ENCODE peak calls at places on chromosomes 4 and X, in four cellular contexts. One of them, this sample, is unnamed.

GRCh38 chr4:153113061-153113837 is 91.0 kb upstream of the TRIM2 start:
- DNase-seq in HL-60: no peak
- DNase-seq in K562: no peak
- DNase-seq in GM12878: no peak
- DNase-seq in this sample: no peak

GRCh38 chr4:185472063-185472542 is 570 bp upstream of the CCDC110 start:
- DNase-seq in K562: no peak
- DNase-seq in GM12878: no peak
- DNase-seq in HL-60: no peak
- DNase-seq in this sample: peak

GRCh38 chr4:23070848-23071570 is 378.3 kb downstream of the GBA3 start:
- DNase-seq in K562: no peak
- DNase-seq in GM12878: no peak
- DNase-seq in HL-60: no peak
- DNase-seq in this sample: no peak

GRCh38 chr4:166091914-166092510 is 219.0 kb downstream of the TLL1 start:
- DNase-seq in HL-60: no peak
- DNase-seq in K562: peak
- DNase-seq in GM12878: no peak
- DNase-seq in this sample: no peak

GRCh38 chr4:72701987-72702819 is 133.2 kb upstream of the ADAMTS3 start:
- DNase-seq in K562: peak
- DNase-seq in GM12878: no peak
- DNase-seq in HL-60: peak
- DNase-seq in this sample: peak

GRCh38 chr4:176376032-176376614 is 56.4 kb downstream of the SPCS3 start:
- DNase-seq in HL-60: no peak
- DNase-seq in K562: peak
- DNase-seq in GM12878: no peak
- DNase-seq in this sample: no peak

GRCh38 chrX:2500091-2500680 is 590 bp downstream of the DHRSX start:
- DNase-seq in K562: no peak
- DNase-seq in GM12878: no peak
- DNase-seq in HL-60: no peak
- DNase-seq in this sample: no peak

GRCh38 chrX:54089191-54089590 is 44.9 kb upstream of the PHF8 start:
- DNase-seq in GM12878: no peak
- DNase-seq in K562: no peak
- DNase-seq in HL-60: no peak
- DNase-seq in this sample: no peak

GRCh38 chr4:19736968-19737756 is 514.5 kb upstream of the SLIT2 start:
- DNase-seq in HL-60: no peak
- DNase-seq in GM12878: no peak
- DNase-seq in K562: no peak
- DNase-seq in this sample: no peak

GRCh38 chr4:183360161-183360919 is 38.1 kb upstream of the CLDN24 start:
- DNase-seq in K562: no peak
- DNase-seq in GM12878: no peak
- DNase-seq in HL-60: no peak
- DNase-seq in this sample: no peak

GRCh38 chrX:74449937-74450330 is 28.6 kb downstream of the SLC16A2 start:
- DNase-seq in K562: no peak
- DNase-seq in GM12878: no peak
- DNase-seq in HL-60: no peak
- DNase-seq in this sample: no peak

GRCh38 chr4:170386974-170387373 is 297.2 kb upstream of the AADAT start:
- DNase-seq in GM12878: no peak
- DNase-seq in HL-60: no peak
- DNase-seq in K562: no peak
- DNase-seq in this sample: no peak

GRCh38 chr4:26566027-26566578 is 17.8 kb upstream of the TBC1D19 start:
- DNase-seq in GM12878: no peak
- DNase-seq in HL-60: no peak
- DNase-seq in K562: no peak
- DNase-seq in this sample: no peak

GRCh38 chr4:40856836-40857362 is 107.1 kb downstream of the NSUN7 start:
- DNase-seq in HL-60: peak
- DNase-seq in K562: peak
- DNase-seq in GM12878: no peak
- DNase-seq in this sample: peak

GRCh38 chr4:111506706-111507105 is 638.5 kb upstream of the FAM241A start:
- DNase-seq in HL-60: no peak
- DNase-seq in K562: no peak
- DNase-seq in GM12878: no peak
- DNase-seq in this sample: no peak

GRCh38 chr4:183763990-183764754 is 105.1 kb downstream of the TRAPPC11 start:
- DNase-seq in HL-60: no peak
- DNase-seq in K562: no peak
- DNase-seq in GM12878: no peak
- DNase-seq in this sample: no peak

GRCh38 chr4:31084806-31085416 is 364.7 kb downstream of the PCDH7 start:
- DNase-seq in K562: no peak
- DNase-seq in HL-60: no peak
- DNase-seq in GM12878: no peak
- DNase-seq in this sample: no peak

GRCh38 chrX:68990948-68991347 is 162.1 kb downstream of the EFNB1 start:
- DNase-seq in GM12878: no peak
- DNase-seq in K562: no peak
- DNase-seq in HL-60: no peak
- DNase-seq in this sample: no peak

GRCh38 chrX:18426004-18426320 is 554 bp downstream of the CDKL5 start:
- DNase-seq in K562: no peak
- DNase-seq in HL-60: no peak
- DNase-seq in GM12878: no peak
- DNase-seq in this sample: no peak

GRCh38 chr4:152784490-152785195 is 4.9 kb downstream of the ARFIP1 start:
- DNase-seq in GM12878: no peak
- DNase-seq in HL-60: no peak
- DNase-seq in K562: peak
- DNase-seq in this sample: no peak

GRCh38 chrX:27380163-27380845 is 82.8 kb downstream of the PPP4R3C start:
- DNase-seq in K562: no peak
- DNase-seq in HL-60: no peak
- DNase-seq in GM12878: no peak
- DNase-seq in this sample: no peak

GRCh38 chrX:94831364-94831763 is 1157.4 kb downstream of the FAM133A start:
- DNase-seq in K562: no peak
- DNase-seq in HL-60: no peak
- DNase-seq in GM12878: no peak
- DNase-seq in this sample: no peak

GRCh38 chr4:107747748-107748486 is 27.9 kb upstream of the PAPSS1 start:
- DNase-seq in HL-60: no peak
- DNase-seq in K562: no peak
- DNase-seq in GM12878: no peak
- DNase-seq in this sample: no peak

DNA sequence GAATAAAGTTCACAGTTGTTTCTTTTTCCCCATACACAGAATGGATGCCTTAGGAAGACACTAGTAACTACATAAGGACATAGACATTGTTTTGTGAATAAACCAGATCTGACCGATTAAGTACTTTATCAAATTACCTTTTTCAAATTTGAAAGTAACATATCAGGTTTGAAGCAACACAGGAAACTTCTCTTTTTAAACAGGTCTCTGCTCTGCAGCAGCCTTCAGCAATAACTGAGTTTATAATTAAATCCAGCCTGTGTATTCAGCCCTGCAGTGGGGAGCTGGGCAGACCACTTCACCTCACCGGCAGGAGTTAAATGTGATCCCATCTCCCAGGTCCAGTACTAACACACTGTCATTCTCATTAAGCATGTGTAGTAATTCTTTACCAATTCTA is 68.3 kb upstream of the ATOH1 start:
- DNase-seq in GM12878: no peak
- DNase-seq in K562: no peak
- DNase-seq in HL-60: no peak
- DNase-seq in this sample: no peak
- TF ChIP-seq SPI1 in GM12878: no peak
- TF ChIP-seq SPI1 in K562: no peak
- TF ChIP-seq SPI1 in HL-60: no peak
- TF ChIP-seq SPI1 in this sample: no peak

GRCh38 chrX:127577884-127578283 is 474.3 kb downstream of the ACTRT1 start:
- DNase-seq in K562: no peak
- DNase-seq in HL-60: no peak
- DNase-seq in GM12878: no peak
- DNase-seq in this sample: no peak

GRCh38 chrX:127574829-127575228 is 477.4 kb downstream of the ACTRT1 start:
- DNase-seq in HL-60: no peak
- DNase-seq in GM12878: no peak
- DNase-seq in K562: no peak
- DNase-seq in this sample: no peak

GRCh38 chrX:127578395-127578794 is 473.8 kb downstream of the ACTRT1 start:
- DNase-seq in HL-60: no peak
- DNase-seq in K562: no peak
- DNase-seq in GM12878: no peak
- DNase-seq in this sample: no peak
- TF ChIP-seq SPI1 in HL-60: no peak
- TF ChIP-seq SPI1 in K562: no peak
- TF ChIP-seq SPI1 in GM12878: no peak
- TF ChIP-seq SPI1 in this sample: no peak

GRCh38 chr4:60215906-60216305 is 984.2 kb upstream of the ADGRL3 start:
- DNase-seq in HL-60: no peak
- DNase-seq in K562: no peak
- DNase-seq in GM12878: no peak
- DNase-seq in this sample: no peak

GRCh38 chr4:60216752-60217151 is 983.4 kb upstream of the ADGRL3 start:
- DNase-seq in K562: no peak
- DNase-seq in HL-60: no peak
- DNase-seq in GM12878: no peak
- DNase-seq in this sample: no peak
- TF ChIP-seq SPI1 in K562: no peak
- TF ChIP-seq SPI1 in HL-60: no peak
- TF ChIP-seq SPI1 in GM12878: no peak
- TF ChIP-seq SPI1 in this sample: no peak

GRCh38 chr4:127505203-127505602 is 127.6 kb upstream of the INTU start:
- DNase-seq in GM12878: no peak
- DNase-seq in K562: no peak
- DNase-seq in HL-60: no peak
- DNase-seq in this sample: no peak
- TF ChIP-seq SPI1 in GM12878: no peak
- TF ChIP-seq SPI1 in K562: no peak
- TF ChIP-seq SPI1 in HL-60: no peak
- TF ChIP-seq SPI1 in this sample: no peak

GRCh38 chr4:150962245-150962644 is 52.8 kb downstream of the LRBA start:
- DNase-seq in K562: no peak
- DNase-seq in GM12878: no peak
- DNase-seq in HL-60: no peak
- DNase-seq in this sample: no peak
- TF ChIP-seq SPI1 in K562: no peak
- TF ChIP-seq SPI1 in GM12878: no peak
- TF ChIP-seq SPI1 in HL-60: no peak
- TF ChIP-seq SPI1 in this sample: no peak